ENCODE peak calls at places on chromosome 13, in six cellular contexts. F is endothelial cell of umbilical vein, B is A549, X is H1, N is K562, R is HepG2. H is an unnamed sample.

GRCh38 chr13:53743906-53744305 is 715.3 kb downstream of the OLFM4 start:
- DNase-seq in F (no peak), B (peak; percentile 0), X (no peak), N (no peak), R (no peak), H (no peak)

GRCh38 chr13:93244141-93244917 is 17.7 kb downstream of the GPC6 start:
- DNase-seq in F (no peak), B (no peak), X (no peak), N (no peak), R (no peak), H (no peak)

GRCh38 chr13:30676672-30677071 is 58.7 kb upstream of the ALOX5AP start:
- DNase-seq in F (peak; percentile 46), B (peak; percentile 36), X (no peak), N (no peak), R (peak; percentile 26), H (no peak)

GRCh38 chr13:32165791-32166190 is 134.2 kb downstream of the FRY start:
- DNase-seq in F (no peak), B (no peak), X (no peak), N (no peak), R (no peak), H (no peak)

GRCh38 chr13:106109391-106109791 is 426.1 kb downstream of the EFNB2 start:
- DNase-seq in F (peak; percentile 93), B (no peak), X (no peak), N (no peak), R (no peak), H (no peak)

GRCh38 chr13:50699874-50700663 is 143.4 kb downstream of the DLEU7 start:
- DNase-seq in F (peak; percentile 32), B (no peak), X (no peak), N (no peak), R (no peak), H (peak; percentile 18)

GRCh38 chr13:77429320-77430142 is 102.6 kb upstream of the MYCBP2 start:
- DNase-seq in F (no peak), B (no peak), X (no peak), N (no peak), R (no peak), H (no peak)

GRCh38 chr13:95676100-95676774 is 702 bp upstream of the DNAJC3 start:
- DNase-seq in F (peak; percentile 71), B (peak; percentile 34), X (no peak), N (peak; percentile 10), R (peak; percentile 50), H (no peak)

GRCh38 chr13:33682020-33682564 is 135.9 kb upstream of the RFC3 start:
- DNase-seq in F (no peak), B (no peak), X (no peak), N (no peak), R (no peak), H (no peak)

GRCh38 chr13:39144941-39145533 is 106.8 kb downstream of the NHLRC3 start:
- DNase-seq in F (peak; percentile 65), B (peak; percentile 52), X (peak; percentile 31), N (peak; percentile 17), R (no peak), H (peak; percentile 53)

GRCh38 chr13:22793598-22794134 is 387.1 kb upstream of the SGCG start:
- DNase-seq in F (no peak), B (peak; percentile 6), X (no peak), N (no peak), R (peak; percentile 99), H (no peak)

GRCh38 chr13:24225062-24225461 is 64.5 kb downstream of the SPATA13 start:
- DNase-seq in F (no peak), B (no peak), X (no peak), N (no peak), R (no peak), H (no peak)

GRCh38 chr13:27004866-27005265 is 166.7 kb downstream of the USP12 start:
- DNase-seq in F (no peak), B (no peak), X (no peak), N (no peak), R (no peak), H (no peak)

GRCh38 chr13:29423050-29423449 is 172.4 kb downstream of the SLC7A1 start:
- DNase-seq in F (no peak), B (no peak), X (no peak), N (no peak), R (no peak), H (no peak)

DNA sequence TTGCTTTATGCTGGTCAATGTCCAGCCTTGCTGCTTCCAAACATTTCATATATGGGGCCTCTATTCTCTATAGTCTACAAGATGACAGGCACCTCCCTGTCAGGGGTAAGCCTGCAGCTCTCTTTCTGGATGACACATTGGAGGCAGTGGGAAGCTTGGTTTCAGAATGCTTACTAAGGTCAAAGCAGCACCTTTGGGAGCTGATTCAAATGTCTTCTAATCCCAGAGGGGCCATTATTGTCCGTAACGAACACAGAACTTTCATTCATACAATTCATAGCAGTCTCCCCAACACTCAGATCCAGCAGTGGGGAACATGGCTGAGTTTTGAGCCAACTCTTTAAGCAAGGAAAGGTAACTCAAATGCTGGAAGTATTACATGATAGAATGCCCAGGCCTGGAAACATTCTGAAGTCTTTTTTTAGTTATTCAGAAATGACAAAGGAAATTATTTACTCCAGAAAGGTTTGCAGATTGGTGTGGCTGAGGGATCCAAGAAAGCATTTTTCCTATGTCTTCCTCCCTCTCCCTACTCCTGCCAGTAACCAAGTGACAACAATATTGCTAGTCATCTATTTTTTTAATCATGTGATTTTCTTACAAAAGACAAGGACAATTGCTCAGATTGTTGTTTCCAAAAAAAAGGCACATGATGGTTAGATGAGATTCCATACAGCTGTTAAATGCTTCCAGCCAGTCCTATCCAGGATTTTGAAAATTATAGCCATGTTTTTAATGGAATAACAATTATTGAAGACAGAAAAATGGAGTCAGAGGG is 118.7 kb downstream of the FOXO1 start:
- DNase-seq in F (no peak), B (no peak), X (no peak), N (no peak), R (no peak), H (no peak)
- TF ChIP-seq JUN in F (no peak), B (no peak), X (no peak), N (no peak), R (no peak), H (no peak)

DNA sequence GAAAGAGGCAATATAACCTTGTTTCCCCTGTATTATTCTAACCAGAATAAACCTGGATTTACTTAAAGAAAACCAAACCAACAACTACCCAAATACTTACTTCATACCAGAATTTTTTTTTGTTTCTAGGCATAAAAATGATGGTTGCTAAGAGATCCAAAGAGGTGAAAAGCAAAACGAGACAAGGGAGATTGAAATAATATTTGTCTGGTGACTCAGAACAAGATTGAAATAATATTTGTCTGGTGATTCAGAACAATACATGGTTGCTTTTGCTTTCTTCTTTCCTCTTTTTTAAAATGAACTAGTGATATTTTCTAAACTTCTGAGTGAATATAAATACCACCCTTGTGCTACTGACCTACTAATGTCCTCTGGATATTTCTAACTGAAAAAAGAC is 592.9 kb downstream of the KCTD12 start:
- DNase-seq in F (peak; percentile 89), B (peak; percentile 31), X (no peak), N (no peak), R (no peak), H (no peak)
- TF ChIP-seq JUN in F (peak; percentile 74), B (no peak), X (no peak), N (no peak), R (no peak), H (no peak)

DNA sequence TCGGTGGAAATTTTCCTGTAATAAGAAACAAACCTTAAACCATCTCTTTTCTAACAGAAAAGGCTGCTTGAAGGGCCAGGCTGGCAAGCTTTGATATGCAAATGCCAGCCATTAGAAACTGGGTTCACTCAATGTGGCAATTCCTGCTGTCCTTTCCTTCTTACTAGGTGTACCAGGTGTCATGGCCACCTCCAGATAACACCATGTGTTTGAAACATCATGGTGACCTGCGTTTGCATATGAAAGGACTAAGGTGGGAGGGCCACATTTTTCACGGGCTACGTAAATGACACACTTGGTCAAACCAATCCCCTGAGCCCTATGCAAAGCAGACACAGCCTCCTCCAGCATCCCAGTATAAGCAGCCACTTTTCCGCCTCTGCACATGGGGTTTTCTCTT is 789.1 kb upstream of the SLITRK5 start:
- DNase-seq in F (no peak), B (no peak), X (peak; percentile 62), N (no peak), R (no peak), H (peak; percentile 66)
- TF ChIP-seq JUN in F (no peak), B (no peak), X (peak; percentile 30), N (no peak), R (no peak), H (no peak)

GRCh38 chr13:111115841-111116500 is 861 bp downstream of the ARHGEF7 start:
- DNase-seq in F (peak; percentile 27), B (no peak), X (no peak), N (no peak), R (peak; percentile 12), H (peak; percentile 34)

GRCh38 chr13:111117961-111118360 is 2.9 kb downstream of the ARHGEF7 start:
- DNase-seq in F (no peak), B (no peak), X (no peak), N (no peak), R (no peak), H (no peak)

GRCh38 chr13:111117289-111117688 is 2.2 kb downstream of the ARHGEF7 start:
- DNase-seq in F (no peak), B (no peak), X (no peak), N (no peak), R (no peak), H (no peak)

GRCh38 chr13:111115051-111115840 is at the start of gene ARHGEF7:
- DNase-seq in F (no peak), B (no peak), X (no peak), N (peak; percentile 40), R (no peak), H (peak; percentile 40)

GRCh38 chr13:111116830-111117229 is 1.7 kb downstream of the ARHGEF7 start:
- DNase-seq in F (no peak), B (no peak), X (no peak), N (no peak), R (no peak), H (no peak)
- TF ChIP-seq JUN in F (no peak), B (no peak), X (no peak), N (no peak), R (no peak), H (no peak)